ENCODE peak calls at places on chromosome 15, in seven cellular contexts. One of them, this sample, is unnamed.

GRCh38 chr15:62545392-62546227 is 380.5 kb upstream of the C2CD4B start:
- DNase-seq in T-cell: no peak
- DNase-seq in brain microvascular endothelial cell: no peak
- DNase-seq in NCI-H510A treated with DMSO at 0.1 percent for 48 hours: no peak
- DNase-seq in MCF 10A: peak; percentile 17
- DNase-seq in fibroblast of the aortic adventitia: peak; percentile 94
- DNase-seq in sciatic nerve: no peak
- DNase-seq in this sample: no peak

GRCh38 chr15:68935400-68935937 is 5.1 kb downstream of the SPESP1 start:
- DNase-seq in T-cell: no peak
- DNase-seq in brain microvascular endothelial cell: no peak
- DNase-seq in NCI-H510A treated with DMSO at 0.1 percent for 48 hours: no peak
- DNase-seq in MCF 10A: no peak
- DNase-seq in fibroblast of the aortic adventitia: no peak
- DNase-seq in sciatic nerve: no peak
- DNase-seq in this sample: no peak

GRCh38 chr15:74847462-74847861 is 4.5 kb upstream of the ULK3 start:
- DNase-seq in T-cell: no peak
- DNase-seq in brain microvascular endothelial cell: no peak
- DNase-seq in NCI-H510A treated with DMSO at 0.1 percent for 48 hours: no peak
- DNase-seq in MCF 10A: no peak
- DNase-seq in fibroblast of the aortic adventitia: no peak
- DNase-seq in sciatic nerve: no peak
- DNase-seq in this sample: no peak

GRCh38 chr15:65304393-65305143 is at the start of gene RNU5B-1:
- DNase-seq in T-cell: peak; percentile 52
- DNase-seq in brain microvascular endothelial cell: peak; percentile 87
- DNase-seq in NCI-H510A treated with DMSO at 0.1 percent for 48 hours: peak; percentile 87
- DNase-seq in MCF 10A: peak; percentile 91
- DNase-seq in fibroblast of the aortic adventitia: peak; percentile 98
- DNase-seq in sciatic nerve: peak; percentile 86
- DNase-seq in this sample: peak; percentile 76

GRCh38 chr15:75925440-75925839 is 21.8 kb downstream of the FBXO22 start:
- DNase-seq in T-cell: no peak
- DNase-seq in brain microvascular endothelial cell: no peak
- DNase-seq in NCI-H510A treated with DMSO at 0.1 percent for 48 hours: no peak
- DNase-seq in MCF 10A: no peak
- DNase-seq in fibroblast of the aortic adventitia: no peak
- DNase-seq in sciatic nerve: no peak
- DNase-seq in this sample: no peak

GRCh38 chr15:101124731-101125558 is 126.9 kb downstream of the CHSY1 start:
- DNase-seq in T-cell: no peak
- DNase-seq in brain microvascular endothelial cell: peak; percentile 95
- DNase-seq in NCI-H510A treated with DMSO at 0.1 percent for 48 hours: no peak
- DNase-seq in MCF 10A: peak; percentile 14
- DNase-seq in fibroblast of the aortic adventitia: peak; percentile 82
- DNase-seq in sciatic nerve: no peak
- DNase-seq in this sample: no peak

GRCh38 chr15:41661078-41661528 is 898 bp downstream of the MGA start:
- DNase-seq in T-cell: no peak
- DNase-seq in brain microvascular endothelial cell: no peak
- DNase-seq in NCI-H510A treated with DMSO at 0.1 percent for 48 hours: no peak
- DNase-seq in MCF 10A: no peak
- DNase-seq in fibroblast of the aortic adventitia: no peak
- DNase-seq in sciatic nerve: no peak
- DNase-seq in this sample: peak; percentile 17

GRCh38 chr15:98123297-98123696 is 162.8 kb downstream of the ARRDC4 start:
- DNase-seq in T-cell: no peak
- DNase-seq in brain microvascular endothelial cell: no peak
- DNase-seq in NCI-H510A treated with DMSO at 0.1 percent for 48 hours: no peak
- DNase-seq in MCF 10A: no peak
- DNase-seq in fibroblast of the aortic adventitia: no peak
- DNase-seq in sciatic nerve: no peak
- DNase-seq in this sample: no peak

GRCh38 chr15:60605879-60606304 is 127.0 kb upstream of the ICE2 start:
- DNase-seq in T-cell: no peak
- DNase-seq in brain microvascular endothelial cell: peak; percentile 75
- DNase-seq in NCI-H510A treated with DMSO at 0.1 percent for 48 hours: no peak
- DNase-seq in MCF 10A: no peak
- DNase-seq in fibroblast of the aortic adventitia: peak; percentile 87
- DNase-seq in sciatic nerve: no peak
- DNase-seq in this sample: no peak

GRCh38 chr15:68672251-68672650 is 93.5 kb downstream of the CORO2B start:
- DNase-seq in T-cell: no peak
- DNase-seq in brain microvascular endothelial cell: no peak
- DNase-seq in NCI-H510A treated with DMSO at 0.1 percent for 48 hours: no peak
- DNase-seq in MCF 10A: no peak
- DNase-seq in fibroblast of the aortic adventitia: no peak
- DNase-seq in sciatic nerve: no peak
- DNase-seq in this sample: no peak

GRCh38 chr15:73386886-73387506 is 18.2 kb upstream of the HCN4 start:
- DNase-seq in T-cell: no peak
- DNase-seq in brain microvascular endothelial cell: no peak
- DNase-seq in NCI-H510A treated with DMSO at 0.1 percent for 48 hours: no peak
- DNase-seq in MCF 10A: no peak
- DNase-seq in fibroblast of the aortic adventitia: no peak
- DNase-seq in sciatic nerve: peak; percentile 5
- DNase-seq in this sample: no peak

GRCh38 chr15:75211436-75212199 is 9.9 kb downstream of the C15orf39 start:
- DNase-seq in T-cell: no peak
- DNase-seq in brain microvascular endothelial cell: no peak
- DNase-seq in NCI-H510A treated with DMSO at 0.1 percent for 48 hours: no peak
- DNase-seq in MCF 10A: peak; percentile 61
- DNase-seq in fibroblast of the aortic adventitia: no peak
- DNase-seq in sciatic nerve: no peak
- DNase-seq in this sample: no peak

GRCh38 chr15:61318276-61318675 is 89.2 kb upstream of the RORA start:
- DNase-seq in T-cell: no peak
- DNase-seq in brain microvascular endothelial cell: no peak
- DNase-seq in NCI-H510A treated with DMSO at 0.1 percent for 48 hours: peak; percentile 27
- DNase-seq in MCF 10A: no peak
- DNase-seq in fibroblast of the aortic adventitia: no peak
- DNase-seq in sciatic nerve: no peak
- DNase-seq in this sample: peak; percentile 84

GRCh38 chr15:35912196-35912595 is 366.2 kb upstream of the DPH6 start:
- DNase-seq in T-cell: no peak
- DNase-seq in brain microvascular endothelial cell: peak; percentile 20
- DNase-seq in NCI-H510A treated with DMSO at 0.1 percent for 48 hours: no peak
- DNase-seq in MCF 10A: peak; percentile 28
- DNase-seq in fibroblast of the aortic adventitia: peak; percentile 43
- DNase-seq in sciatic nerve: no peak
- DNase-seq in this sample: no peak

GRCh38 chr15:101246824-101247745 is 4.8 kb downstream of the CHSY1 start:
- DNase-seq in T-cell: no peak
- DNase-seq in brain microvascular endothelial cell: no peak
- DNase-seq in NCI-H510A treated with DMSO at 0.1 percent for 48 hours: no peak
- DNase-seq in MCF 10A: no peak
- DNase-seq in fibroblast of the aortic adventitia: no peak
- DNase-seq in sciatic nerve: no peak
- DNase-seq in this sample: no peak

GRCh38 chr15:47551559-47551958 is 165.7 kb upstream of the SEMA6D start:
- DNase-seq in T-cell: no peak
- DNase-seq in brain microvascular endothelial cell: no peak
- DNase-seq in NCI-H510A treated with DMSO at 0.1 percent for 48 hours: no peak
- DNase-seq in MCF 10A: no peak
- DNase-seq in fibroblast of the aortic adventitia: no peak
- DNase-seq in sciatic nerve: no peak
- DNase-seq in this sample: no peak

GRCh38 chr15:72970965-72971746 is 81.1 kb upstream of the NEO1 start:
- DNase-seq in T-cell: no peak
- DNase-seq in brain microvascular endothelial cell: peak; percentile 25
- DNase-seq in NCI-H510A treated with DMSO at 0.1 percent for 48 hours: no peak
- DNase-seq in MCF 10A: no peak
- DNase-seq in fibroblast of the aortic adventitia: no peak
- DNase-seq in sciatic nerve: no peak
- DNase-seq in this sample: no peak

GRCh38 chr15:67322481-67322880 is 67.9 kb downstream of the IQCH start:
- DNase-seq in T-cell: no peak
- DNase-seq in brain microvascular endothelial cell: no peak
- DNase-seq in NCI-H510A treated with DMSO at 0.1 percent for 48 hours: no peak
- DNase-seq in MCF 10A: no peak
- DNase-seq in fibroblast of the aortic adventitia: peak; percentile 41
- DNase-seq in sciatic nerve: no peak
- DNase-seq in this sample: no peak

GRCh38 chr15:59369597-59369996 is 3.1 kb downstream of the MYO1E start:
- DNase-seq in T-cell: no peak
- DNase-seq in brain microvascular endothelial cell: no peak
- DNase-seq in NCI-H510A treated with DMSO at 0.1 percent for 48 hours: no peak
- DNase-seq in MCF 10A: no peak
- DNase-seq in fibroblast of the aortic adventitia: no peak
- DNase-seq in sciatic nerve: no peak
- DNase-seq in this sample: no peak

GRCh38 chr15:65330934-65331645 is 26.6 kb downstream of the RNU5B-1 start:
- DNase-seq in T-cell: no peak
- DNase-seq in brain microvascular endothelial cell: no peak
- DNase-seq in NCI-H510A treated with DMSO at 0.1 percent for 48 hours: no peak
- DNase-seq in MCF 10A: no peak
- DNase-seq in fibroblast of the aortic adventitia: no peak
- DNase-seq in sciatic nerve: no peak
- DNase-seq in this sample: no peak

GRCh38 chr15:74451861-74452835 is 8.8 kb downstream of the UBL7 start:
- DNase-seq in T-cell: no peak
- DNase-seq in brain microvascular endothelial cell: no peak
- DNase-seq in NCI-H510A treated with DMSO at 0.1 percent for 48 hours: no peak
- DNase-seq in MCF 10A: no peak
- DNase-seq in fibroblast of the aortic adventitia: no peak
- DNase-seq in sciatic nerve: no peak
- DNase-seq in this sample: no peak

GRCh38 chr15:100859970-100860828 is 19.4 kb upstream of the ALDH1A3 start:
- DNase-seq in T-cell: no peak
- DNase-seq in brain microvascular endothelial cell: no peak
- DNase-seq in NCI-H510A treated with DMSO at 0.1 percent for 48 hours: no peak
- DNase-seq in MCF 10A: no peak
- DNase-seq in fibroblast of the aortic adventitia: no peak
- DNase-seq in sciatic nerve: no peak
- DNase-seq in this sample: no peak